ENCODE peak calls at places on chromosomes 7 and 10, in eight cellular contexts. C is stomach, R is astrocyte of the spinal cord, D is AG10803, J is hepatocyte, V is fibroblast of mammary gland, A is kidney, G is cardiac muscle cell. B is an unnamed sample.

GRCh38 chr10:71860243-71861029 is 9.4 kb upstream of the PSAP start:
- DNase-seq in J (peak), G (peak), C (peak), R (peak), D (peak), V (peak), A (peak), B (peak)

GRCh38 chr10:63192826-63193225 is 59.7 kb downstream of the NRBF2 start:
- DNase-seq in R (no peak), G (peak), C (no peak), J (no peak), V (no peak), D (no peak), A (no peak), B (peak)

GRCh38 chr7:45882465-45882810 is 5.8 kb upstream of the IGFBP1 start:
- DNase-seq in R (no peak), V (no peak), C (no peak), J (no peak), D (no peak), A (no peak), G (no peak), B (no peak)

GRCh38 chr7:94375713-94376112 is 19.0 kb upstream of the COL1A2 start:
- DNase-seq in C (no peak), J (peak), R (peak), A (no peak), D (peak), V (peak), G (peak), B (peak)

GRCh38 chr10:29257106-29257783 is 31.6 kb upstream of the LYZL1 start:
- DNase-seq in J (peak), D (peak), A (peak), C (no peak), R (peak), G (peak), V (peak), B (peak)

GRCh38 chr7:2079332-2080068 is 153.2 kb downstream of the MAD1L1 start:
- DNase-seq in R (peak), C (no peak), J (no peak), D (no peak), V (no peak), A (no peak), G (no peak), B (no peak)

GRCh38 chr7:117995850-117996650 is 122.8 kb upstream of the CTTNBP2 start:
- DNase-seq in J (no peak), A (no peak), C (no peak), R (peak), D (no peak), G (no peak), V (no peak), B (peak)

GRCh38 chr7:99102361-99102760 is 41.5 kb downstream of the SMURF1 start:
- DNase-seq in A (no peak), C (no peak), G (no peak), R (no peak), V (peak), D (no peak), J (no peak), B (no peak)

GRCh38 chr7:26620352-26620751 is 244.0 kb downstream of the SKAP2 start:
- DNase-seq in R (peak), C (no peak), A (no peak), G (no peak), J (peak), D (no peak), V (peak), B (no peak)

GRCh38 chr7:134452991-134453473 is 5.9 kb downstream of the AKR1B1 start:
- DNase-seq in C (no peak), G (no peak), A (peak), V (no peak), D (no peak), J (no peak), R (no peak), B (no peak)

GRCh38 chr7:32762321-32762669 is 129.3 kb downstream of the KBTBD2 start:
- DNase-seq in A (no peak), C (no peak), R (no peak), G (no peak), V (no peak), J (no peak), D (no peak), B (no peak)
- H3K4me3 ChIP-seq in A (peak), C (peak), R (peak), G (no peak), V (peak), J (no peak), D (no peak), B (no peak)

DNA sequence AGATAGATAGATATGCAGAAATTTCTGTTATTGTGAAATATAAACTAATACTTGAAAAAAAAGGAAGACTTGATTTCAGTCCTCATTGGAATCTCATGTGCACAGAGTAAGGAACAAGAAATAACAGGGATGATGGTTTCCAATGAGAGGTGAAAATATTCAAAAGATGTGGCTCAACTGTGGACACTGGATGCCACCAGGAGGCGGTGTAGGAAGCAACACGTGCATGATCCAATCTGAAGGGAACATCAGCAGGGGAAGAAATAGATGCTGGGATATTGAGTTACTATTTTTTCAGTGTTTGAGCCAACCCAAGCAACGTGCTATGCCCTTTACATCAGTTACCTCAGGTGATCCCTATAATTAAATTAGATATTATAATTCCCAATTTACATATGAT is 710.8 kb upstream of the LRRTM3 start:
- DNase-seq in G (no peak), A (no peak), C (no peak), R (no peak), V (no peak), J (peak), D (no peak), B (no peak)
- TF ChIP-seq CTCF in G (no peak), A (peak), C (no peak), R (no peak), V (no peak), J (peak), D (no peak), B (no peak)

GRCh38 chr7:21969822-21970221 is 24.1 kb upstream of the CDCA7L start:
- DNase-seq in A (no peak), C (no peak), J (no peak), G (no peak), D (no peak), V (no peak), R (no peak), B (no peak)

GRCh38 chr7:21971780-21972396 is 26.2 kb upstream of the CDCA7L start:
- DNase-seq in A (no peak), R (no peak), J (no peak), G (no peak), C (no peak), V (no peak), D (no peak), B (no peak)

GRCh38 chr7:21967500-21968099 is 21.9 kb upstream of the CDCA7L start:
- DNase-seq in D (peak), V (no peak), J (no peak), C (no peak), R (peak), G (peak), A (no peak), B (no peak)

GRCh38 chr7:21972397-21972784 is 26.7 kb upstream of the CDCA7L start:
- DNase-seq in A (no peak), D (no peak), V (no peak), J (no peak), R (no peak), C (no peak), G (no peak), B (no peak)
- H3K4me3 ChIP-seq in A (no peak), D (no peak), V (no peak), J (no peak), R (no peak), C (no peak), G (no peak), B (no peak)

DNA sequence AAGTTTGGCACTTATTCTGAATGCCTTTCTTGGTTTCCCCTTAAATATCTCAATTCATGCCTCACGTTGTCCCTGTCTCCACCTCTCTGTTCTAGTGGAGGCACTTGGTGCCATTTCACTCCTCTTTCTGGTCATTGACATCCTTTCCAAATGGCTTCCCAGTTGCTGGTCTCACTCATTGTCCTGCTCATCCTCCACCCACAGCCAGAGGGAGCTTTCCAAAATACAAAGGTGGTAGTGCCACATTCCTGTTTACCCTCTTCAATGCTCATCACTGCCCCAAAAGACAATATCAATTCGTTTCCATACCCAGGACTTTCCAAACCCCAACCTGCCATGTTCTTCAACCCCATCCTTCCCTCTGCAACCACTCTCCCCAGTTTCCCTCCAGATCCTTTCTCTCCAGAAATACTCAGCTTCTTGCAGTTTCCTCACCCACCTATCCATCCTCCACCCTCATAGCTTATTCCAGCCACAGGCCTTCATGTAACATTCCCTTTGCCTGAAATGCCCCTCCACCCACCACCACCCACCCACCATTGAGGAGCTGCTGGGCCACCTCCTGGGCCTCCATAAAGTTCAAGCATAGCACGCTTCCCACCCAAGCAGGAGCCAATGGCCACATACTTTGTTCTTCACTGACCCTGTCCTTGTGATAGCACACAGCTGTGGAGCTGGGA is 63.1 kb upstream of the ADRB1 start:
- DNase-seq in D (no peak), R (no peak), C (no peak), G (no peak), A (no peak), V (no peak), J (no peak), B (no peak)
- TF ChIP-seq CTCF in D (peak), R (peak), C (no peak), G (peak), A (no peak), V (peak), J (no peak), B (peak)

DNA sequence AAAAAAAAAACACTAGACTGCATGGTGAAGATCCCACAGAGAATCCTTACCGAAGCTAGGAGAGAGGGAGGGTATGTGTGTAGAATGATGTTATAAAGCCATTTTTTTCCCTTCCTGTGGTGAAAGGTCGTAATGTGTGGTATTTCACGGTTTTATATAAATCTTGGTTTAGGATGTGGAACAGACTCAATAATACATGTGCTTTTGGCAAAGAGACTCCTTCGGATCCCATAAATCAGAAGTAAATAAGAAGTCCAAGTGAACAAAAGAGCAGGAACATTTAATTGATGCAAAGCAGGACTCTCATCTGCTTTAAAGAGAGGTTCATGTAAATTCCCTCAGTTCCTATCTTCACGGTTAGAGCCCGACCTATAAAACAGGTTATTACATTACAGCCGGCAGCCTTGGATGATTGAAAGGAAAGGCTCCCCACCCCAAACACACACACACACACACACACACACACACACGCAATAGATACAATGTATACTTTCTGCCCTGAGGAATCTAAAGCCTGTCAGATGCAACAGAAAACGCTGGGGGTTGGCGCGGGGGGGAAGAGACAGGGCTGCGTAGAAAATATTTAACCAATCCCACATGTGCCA is 8.7 kb downstream of the DLX5 start:
- DNase-seq in R (no peak), A (no peak), J (no peak), G (no peak), D (no peak), V (no peak), C (no peak), B (no peak)
- H3K4me3 ChIP-seq in R (no peak), A (no peak), J (no peak), G (no peak), D (no peak), V (no peak), C (no peak), B (no peak)

GRCh38 chr7:149872419-149873073 is 1.2 kb upstream of the ATP6V0E2 start:
- DNase-seq in G (peak), J (peak), D (peak), R (peak), A (peak), V (peak), C (peak), B (peak)
- TF ChIP-seq CTCF in G (no peak), J (peak), D (peak), R (peak), A (peak), V (peak), C (no peak), B (peak)

DNA sequence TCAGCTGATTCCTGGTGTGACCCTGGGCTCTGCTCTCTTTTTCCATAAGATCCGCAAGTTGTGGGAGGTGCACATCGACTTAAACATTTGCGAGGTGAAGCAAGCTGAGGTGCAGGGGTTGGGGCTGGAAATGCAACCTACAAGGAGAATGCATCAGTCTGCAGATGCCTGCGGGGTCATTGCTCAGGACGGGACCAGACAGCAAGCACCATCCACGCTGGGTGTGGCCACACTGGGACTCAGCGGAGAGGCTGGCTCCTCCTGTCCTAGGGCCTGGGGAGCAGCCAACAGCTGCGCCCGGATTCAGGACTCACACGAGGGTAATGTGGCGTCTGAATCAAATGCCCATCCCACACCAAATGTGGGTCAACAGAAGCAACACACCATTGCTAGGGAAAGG is 33.8 kb downstream of the STK32C start:
- DNase-seq in G (no peak), A (peak), C (no peak), V (no peak), R (no peak), J (no peak), D (no peak), B (no peak)
- H3K4me3 ChIP-seq in G (no peak), A (no peak), C (no peak), V (no peak), R (no peak), J (no peak), D (no peak), B (no peak)